ENCODE peak calls at places on chromosome 14, in five cellular contexts. F, N, T, K and C are unnamed samples.

GRCh38 chr14:93794756-93795155 is 6.5 kb upstream of the PRIMA1 start:
- DNase-seq in F (no peak), N (no peak), T (no peak), K (no peak), C (no peak)

GRCh38 chr14:61620130-61620946 is 75.0 kb upstream of the HIF1A start:
- DNase-seq in F (peak), N (no peak), T (peak), K (peak), C (no peak)

GRCh38 chr14:59455411-59455810 is 9.8 kb downstream of the GPR135 start:
- DNase-seq in F (no peak), N (no peak), T (peak), K (peak), C (no peak)

GRCh38 chr14:75042040-75042439 is 9.2 kb downstream of the MLH3 start:
- DNase-seq in F (no peak), N (no peak), T (no peak), K (no peak), C (no peak)

GRCh38 chr14:93426750-93427149 is 4.0 kb upstream of the UNC79 start:
- DNase-seq in F (no peak), N (no peak), T (no peak), K (no peak), C (no peak)

GRCh38 chr14:96083667-96084320 is 44.6 kb downstream of the C14orf132 start:
- DNase-seq in F (no peak), N (no peak), T (no peak), K (no peak), C (no peak)

GRCh38 chr14:67514203-67514607 is 18.9 kb upstream of the PLEKHH1 start:
- DNase-seq in F (no peak), N (no peak), T (no peak), K (no peak), C (no peak)

GRCh38 chr14:91269076-91269991 is 24.8 kb upstream of the GPR68 start:
- DNase-seq in F (no peak), N (no peak), T (peak), K (peak), C (no peak)

GRCh38 chr14:58987601-58988000 is 200.9 kb upstream of the DAAM1 start:
- DNase-seq in F (no peak), N (no peak), T (no peak), K (no peak), C (no peak)

GRCh38 chr14:62076825-62077660 is 314.8 kb downstream of the SNAPC1 start:
- DNase-seq in F (no peak), N (no peak), T (no peak), K (no peak), C (no peak)

GRCh38 chr14:67359319-67359774 is 257 bp downstream of the ATP6V1D start:
- DNase-seq in F (no peak), N (no peak), T (peak), K (peak), C (no peak)

GRCh38 chr14:96067985-96068930 is 29.1 kb downstream of the C14orf132 start:
- DNase-seq in F (no peak), N (no peak), T (no peak), K (no peak), C (no peak)

GRCh38 chr14:57889245-57889644 is 23.4 kb upstream of the SLC35F4 start:
- DNase-seq in F (no peak), N (no peak), T (peak), K (peak), C (no peak)

GRCh38 chr14:29370024-29370423 is 557.6 kb downstream of the PRKD1 start:
- DNase-seq in F (no peak), N (no peak), T (no peak), K (no peak), C (no peak)

GRCh38 chr14:70886421-70887206 is 20.6 kb upstream of the PCNX1 start:
- DNase-seq in F (no peak), N (no peak), T (no peak), K (no peak), C (no peak)

GRCh38 chr14:69088523-69089445 is 64.1 kb downstream of the DCAF5 start:
- DNase-seq in F (no peak), N (no peak), T (peak), K (peak), C (no peak)

GRCh38 chr14:74573421-74574091 is 38.5 kb downstream of the LTBP2 start:
- DNase-seq in F (no peak), N (no peak), T (no peak), K (no peak), C (no peak)

GRCh38 chr14:23933108-23933507 is 20.5 kb upstream of the DHRS4 start:
- DNase-seq in F (no peak), N (no peak), T (no peak), K (no peak), C (no peak)

GRCh38 chr14:100533647-100534485 is 53.4 kb downstream of the BEGAIN start:
- DNase-seq in F (no peak), N (peak), T (peak), K (no peak), C (no peak)

GRCh38 chr14:27184371-27184901 is 586.6 kb upstream of the NOVA1 start:
- DNase-seq in F (no peak), N (no peak), T (no peak), K (peak), C (no peak)

GRCh38 chr14:25090716-25091454 is 40.9 kb upstream of the STXBP6 start:
- DNase-seq in F (no peak), N (no peak), T (peak), K (peak), C (no peak)

GRCh38 chr14:61229475-61229888 is 51.7 kb downstream of the TMEM30B start:
- DNase-seq in F (no peak), N (no peak), T (no peak), K (no peak), C (no peak)

GRCh38 chr14:67497716-67498115 is 9.2 kb upstream of the TMEM229B start:
- DNase-seq in F (no peak), N (no peak), T (no peak), K (no peak), C (no peak)

GRCh38 chr14:25400607-25401206 is 350.8 kb upstream of the STXBP6 start:
- DNase-seq in F (no peak), N (no peak), T (peak), K (peak), C (no peak)

GRCh38 chr14:66076166-66076565 is 410.0 kb upstream of the CCDC196 start:
- DNase-seq in F (no peak), N (no peak), T (no peak), K (no peak), C (no peak)

GRCh38 chr14:22265319-22266140 is 323.5 kb downstream of the DAD1 start:
- DNase-seq in F (no peak), N (no peak), T (no peak), K (peak), C (no peak)
- TF ChIP-seq CTCF in F (no peak), N (no peak), T (no peak), K (peak), C (no peak)

GRCh38 chr14:54023027-54023426 is 66.4 kb upstream of the BMP4 start:
- DNase-seq in F (no peak), N (peak), T (no peak), K (no peak), C (peak)

GRCh38 chr14:54026671-54027070 is 70.0 kb upstream of the BMP4 start:
- DNase-seq in F (no peak), N (no peak), T (no peak), K (no peak), C (no peak)

GRCh38 chr14:54025661-54026060 is 69.0 kb upstream of the BMP4 start:
- DNase-seq in F (no peak), N (no peak), T (peak), K (peak), C (no peak)
- TF ChIP-seq CTCF in F (peak), N (no peak), T (peak), K (peak), C (no peak)

GRCh38 chr14:101635238-101636080 is 74.2 kb downstream of the DIO3 start:
- DNase-seq in F (no peak), N (no peak), T (no peak), K (no peak), C (no peak)

GRCh38 chr14:101632520-101632919 is 71.2 kb downstream of the DIO3 start:
- DNase-seq in F (no peak), N (no peak), T (no peak), K (no peak), C (no peak)

GRCh38 chr14:101636081-101636560 is 74.8 kb downstream of the DIO3 start:
- DNase-seq in F (no peak), N (no peak), T (no peak), K (no peak), C (no peak)

GRCh38 chr14:101633276-101633675 is 72.0 kb downstream of the DIO3 start:
- DNase-seq in F (no peak), N (no peak), T (no peak), K (no peak), C (no peak)

DNA sequence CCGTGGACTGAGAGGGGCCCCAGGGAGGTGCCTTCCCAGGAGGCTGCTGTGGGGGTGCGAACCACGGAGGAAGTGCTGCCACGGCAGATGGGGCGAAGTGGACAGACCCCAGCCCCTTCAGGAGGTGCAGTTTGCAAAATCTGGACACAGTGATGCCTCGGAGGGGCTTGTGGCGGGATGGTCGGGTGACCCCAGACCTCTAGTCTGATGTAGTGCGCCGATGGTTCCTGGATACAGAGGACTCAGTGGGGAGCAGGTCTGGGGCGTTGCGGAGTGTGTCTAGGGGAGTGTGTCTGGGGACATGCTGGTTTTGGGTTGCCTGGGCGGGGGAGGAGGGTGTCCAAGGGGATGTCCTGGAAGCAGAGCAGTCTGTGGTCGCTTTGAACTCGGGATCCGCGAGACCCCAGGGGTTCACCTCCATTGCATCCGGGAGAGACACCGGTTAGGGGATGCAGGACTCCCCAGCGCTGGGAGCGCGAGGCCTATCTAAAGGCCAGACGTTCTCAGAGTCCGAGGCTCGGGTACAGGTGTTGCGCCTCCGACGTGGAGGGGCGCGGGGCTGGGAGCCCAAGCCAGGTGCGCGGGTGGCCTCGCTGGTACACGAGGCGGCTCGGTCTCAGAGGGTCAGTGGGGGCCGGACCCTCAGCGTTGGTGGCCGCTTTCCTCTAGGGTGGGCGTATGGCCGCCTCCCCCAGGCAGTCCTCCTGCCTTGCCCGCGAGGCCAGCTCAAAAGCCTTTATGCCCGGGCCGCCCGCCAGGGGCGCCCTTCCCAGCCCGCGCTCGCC is 73.3 kb downstream of the DIO3 start:
- DNase-seq in F (no peak), N (no peak), T (no peak), K (no peak), C (no peak)
- TF ChIP-seq CTCF in F (no peak), N (no peak), T (no peak), K (no peak), C (no peak)

DNA sequence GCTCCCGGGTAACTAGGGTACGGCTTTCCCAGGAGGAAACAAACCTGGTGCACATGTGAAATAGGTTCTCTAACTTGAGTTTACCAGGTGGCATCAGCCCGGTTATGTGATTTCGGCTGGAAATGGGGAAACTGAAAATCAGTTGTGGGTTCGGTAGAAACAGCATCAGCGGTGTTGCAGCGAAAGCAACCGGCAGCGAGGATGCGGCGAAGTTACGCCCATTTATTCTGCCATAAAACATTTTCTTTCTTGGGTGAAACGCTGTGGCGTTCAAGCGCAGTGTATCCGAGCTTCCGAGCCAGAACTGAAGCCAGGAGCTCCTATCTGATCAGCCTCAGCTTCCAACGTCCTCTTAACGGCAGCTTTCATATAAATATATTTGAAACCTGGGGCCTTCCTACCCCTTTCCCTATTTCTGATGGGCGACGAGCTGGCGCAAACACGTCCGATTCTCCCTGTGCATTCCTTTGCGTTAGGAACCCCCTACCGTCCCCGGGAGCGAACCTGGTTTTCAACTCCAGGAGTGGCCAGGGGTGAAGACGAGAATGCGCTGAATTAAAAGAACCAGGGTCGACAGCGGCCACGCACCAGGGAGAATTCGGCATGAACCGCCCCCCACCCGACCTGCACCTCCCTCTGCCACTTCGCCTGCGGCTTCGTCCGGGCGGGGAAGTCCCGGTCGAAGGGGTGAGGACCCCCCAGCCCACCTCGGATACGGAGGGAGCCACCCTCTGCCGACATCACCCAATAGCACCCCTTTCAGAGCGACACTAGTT is 1.6 kb downstream of the DPF3 start:
- DNase-seq in F (no peak), N (peak), T (peak), K (peak), C (peak)
- TF ChIP-seq CTCF in F (no peak), N (no peak), T (no peak), K (no peak), C (no peak)

GRCh38 chr14:84006643-84007137 is 1523.3 kb upstream of the FLRT2 start:
- DNase-seq in F (no peak), N (no peak), T (peak), K (peak), C (no peak)
- TF ChIP-seq CTCF in F (no peak), N (no peak), T (no peak), K (peak), C (no peak)

GRCh38 chr14:22875003-22875747 is 3.6 kb downstream of the LRP10 start:
- DNase-seq in F (no peak), N (peak), T (no peak), K (no peak), C (no peak)

GRCh38 chr14:22872833-22873520 is 1.4 kb downstream of the LRP10 start:
- DNase-seq in F (no peak), N (peak), T (peak), K (peak), C (no peak)

GRCh38 chr14:22871962-22872832 is 657 bp downstream of the LRP10 start:
- DNase-seq in F (no peak), N (peak), T (peak), K (peak), C (peak)

GRCh38 chr14:22870811-22871199 is 735 bp upstream of the LRP10 start:
- DNase-seq in F (no peak), N (no peak), T (no peak), K (no peak), C (no peak)

GRCh38 chr14:22871200-22871961 is at the start of gene LRP10:
- DNase-seq in F (no peak), N (peak), T (peak), K (peak), C (peak)
- TF ChIP-seq CTCF in F (no peak), N (peak), T (no peak), K (no peak), C (no peak)

DNA sequence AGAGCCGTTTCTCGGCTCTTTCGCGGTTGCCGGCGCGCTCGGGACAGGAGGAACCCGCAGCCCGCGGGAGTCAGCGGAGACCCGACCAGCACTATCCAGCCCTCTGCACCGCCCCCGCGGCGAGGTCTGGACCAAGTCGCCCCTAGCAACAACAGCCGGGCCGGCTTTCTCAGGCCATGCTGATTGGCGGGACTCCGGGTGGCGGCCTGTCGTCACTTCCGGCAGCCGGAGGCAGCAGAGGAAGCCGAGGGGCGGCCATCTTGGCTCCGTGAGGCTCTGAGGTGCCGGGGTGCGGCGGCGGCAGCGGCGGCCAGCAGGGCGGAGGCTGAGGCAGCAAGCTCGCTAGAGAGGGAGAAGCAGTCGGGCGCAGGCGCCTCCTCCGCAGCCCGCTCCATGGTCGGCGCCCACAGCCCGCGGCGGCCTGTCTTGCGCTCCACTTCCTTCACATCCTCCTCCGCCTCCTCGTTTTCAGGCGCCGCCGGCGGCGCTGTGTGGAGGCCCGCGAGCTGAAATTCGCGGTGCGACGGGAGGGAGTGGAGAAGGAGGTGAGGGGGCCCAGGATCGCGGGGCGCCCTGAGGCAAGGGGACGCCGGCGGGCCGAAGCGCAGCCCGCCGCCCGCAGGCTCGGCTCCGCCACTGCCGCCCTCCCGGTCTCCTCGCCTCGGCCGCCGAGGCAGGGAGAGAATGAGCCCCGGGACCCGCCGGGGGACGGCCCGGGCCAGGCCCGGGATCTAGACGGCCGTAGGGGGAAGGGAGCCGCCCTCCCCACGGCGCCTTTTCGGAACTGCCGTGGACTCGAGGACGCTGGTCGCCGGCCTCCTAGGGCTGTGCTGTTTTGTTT is at the start of gene MARK3:
- DNase-seq in F (peak), N (peak), T (peak), K (peak), C (peak)
- TF ChIP-seq CTCF in F (no peak), N (peak), T (no peak), K (no peak), C (peak)

DNA sequence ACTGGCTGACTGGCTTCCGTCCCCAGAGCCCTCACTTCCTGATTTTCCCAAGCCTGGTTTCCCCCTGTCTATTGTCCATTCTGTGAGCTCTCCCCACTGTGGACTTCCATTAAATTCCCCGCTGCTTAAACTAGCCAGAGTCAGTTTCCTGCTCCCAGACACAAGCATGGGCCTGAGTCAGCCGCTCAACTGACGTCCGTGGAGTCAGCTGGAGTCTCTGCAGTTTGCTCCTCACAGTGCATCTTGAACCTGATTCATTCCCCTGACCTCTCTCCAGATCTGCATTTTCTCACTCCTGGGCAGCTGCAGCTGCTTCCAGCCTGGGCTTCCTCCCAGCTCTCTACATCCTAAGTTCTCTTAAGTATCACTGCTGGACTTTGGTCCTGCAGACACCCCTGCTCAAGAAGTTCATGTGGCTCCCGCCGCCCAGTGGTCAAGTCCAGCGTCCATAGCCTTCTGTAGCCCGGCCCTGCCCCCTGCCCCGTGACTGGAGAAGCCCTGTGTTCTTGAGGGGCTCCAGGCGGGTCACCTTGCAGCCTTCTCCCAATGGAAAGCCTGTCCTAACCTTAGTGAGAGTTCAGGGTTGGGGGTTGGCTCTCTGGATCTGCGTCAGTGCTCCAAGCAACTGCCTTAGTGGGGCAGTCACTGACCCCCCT is 20.0 kb downstream of the NFKBIA start:
- DNase-seq in F (peak), N (no peak), T (peak), K (peak), C (no peak)
- TF ChIP-seq CTCF in F (no peak), N (no peak), T (peak), K (peak), C (no peak)